ENCODE peak calls at places on chromosomes 7 and 10, in eight cellular contexts. B, W, K, X, D, T, E and H are unnamed samples.
A peak's percentile ranks its signal among the peaks of the same experiment; 100 is the strongest.

GRCh38 chr10:15084502-15084922 is 4.1 kb downstream of the ACBD7 start:
- DNase-seq in B (no peak), W (peak; percentile 91), K (peak; percentile 51), X (no peak), D (peak; percentile 83), T (peak; percentile 88), E (peak; percentile 99), H (no peak)

GRCh38 chr7:28228386-28228785 is 47.8 kb upstream of the JAZF1 start:
- DNase-seq in B (no peak), W (no peak), K (peak; percentile 19), X (no peak), D (no peak), T (no peak), E (no peak), H (no peak)

GRCh38 chr7:157090485-157091165 is 48.1 kb upstream of the UBE3C start:
- DNase-seq in B (no peak), W (no peak), K (no peak), X (no peak), D (no peak), T (no peak), E (no peak), H (no peak)

GRCh38 chr7:108492742-108493141 is 33.2 kb downstream of the PNPLA8 start:
- DNase-seq in B (no peak), W (peak; percentile 72), K (no peak), X (no peak), D (peak; percentile 57), T (no peak), E (no peak), H (no peak)

GRCh38 chr10:112842832-112843360 is 107.2 kb upstream of the TCF7L2 start:
- DNase-seq in B (no peak), W (no peak), K (no peak), X (no peak), D (no peak), T (no peak), E (no peak), H (no peak)

GRCh38 chr10:92240289-92241157 is 50.4 kb downstream of the CPEB3 start:
- DNase-seq in B (peak; percentile 28), W (peak; percentile 75), K (peak; percentile 78), X (no peak), D (peak; percentile 67), T (no peak), E (no peak), H (peak; percentile 75)

GRCh38 chr10:86253171-86254072 is 113.2 kb downstream of the GRID1 start:
- DNase-seq in B (no peak), W (peak; percentile 18), K (peak; percentile 18), X (peak; percentile 56), D (peak; percentile 90), T (no peak), E (no peak), H (no peak)

GRCh38 chr10:120456626-120457430 is at the start of gene PLPP4:
- DNase-seq in B (peak; percentile 35), W (peak; percentile 71), K (peak; percentile 73), X (peak; percentile 44), D (peak; percentile 22), T (no peak), E (peak; percentile 68), H (no peak)

GRCh38 chr7:5514440-5515035 is 90.9 kb upstream of the TNRC18 start:
- DNase-seq in B (no peak), W (no peak), K (no peak), X (no peak), D (no peak), T (no peak), E (peak; percentile 28), H (no peak)

GRCh38 chr7:75054744-75055527 is 18.7 kb downstream of the RCC1L start:
- DNase-seq in B (no peak), W (peak; percentile 68), K (no peak), X (no peak), D (no peak), T (peak; percentile 70), E (no peak), H (no peak)

GRCh38 chr7:73974101-73974947 is 53.6 kb upstream of the ELN start:
- DNase-seq in B (no peak), W (no peak), K (no peak), X (no peak), D (no peak), T (no peak), E (no peak), H (no peak)

GRCh38 chr10:124239666-124240065 is 146.3 kb upstream of the CHST15 start:
- DNase-seq in B (no peak), W (no peak), K (no peak), X (no peak), D (no peak), T (no peak), E (no peak), H (no peak)

GRCh38 chr7:157487046-157487770 is 150.4 kb downstream of the DNAJB6 start:
- DNase-seq in B (no peak), W (no peak), K (no peak), X (no peak), D (no peak), T (no peak), E (no peak), H (no peak)

GRCh38 chr7:127708788-127709187 is 56.8 kb downstream of the SND1 start:
- DNase-seq in B (peak; percentile 84), W (peak; percentile 47), K (peak; percentile 86), X (peak; percentile 63), D (peak; percentile 53), T (peak; percentile 68), E (no peak), H (peak; percentile 26)

GRCh38 chr7:106611911-106612310 is 49.0 kb downstream of the CCDC71L start:
- DNase-seq in B (no peak), W (peak; percentile 11), K (peak; percentile 18), X (no peak), D (no peak), T (no peak), E (no peak), H (no peak)

GRCh38 chr7:5425507-5426225 is 2.0 kb upstream of the TNRC18 start:
- DNase-seq in B (peak; percentile 60), W (peak; percentile 83), K (peak; percentile 88), X (peak; percentile 81), D (peak; percentile 94), T (peak; percentile 67), E (peak; percentile 22), H (peak; percentile 49)

GRCh38 chr10:24237801-24238390 is 29.0 kb downstream of the KIAA1217 start:
- DNase-seq in B (no peak), W (no peak), K (peak; percentile 46), X (no peak), D (no peak), T (no peak), E (no peak), H (no peak)

GRCh38 chr10:82211331-82211730 is 336.3 kb downstream of the NRG3 start:
- DNase-seq in B (no peak), W (no peak), K (no peak), X (no peak), D (no peak), T (no peak), E (no peak), H (no peak)

GRCh38 chr7:45697576-45698136 is 123.5 kb downstream of the ADCY1 start:
- DNase-seq in B (peak; percentile 1), W (peak; percentile 40), K (no peak), X (no peak), D (no peak), T (no peak), E (no peak), H (no peak)

GRCh38 chr10:72688208-72688651 is 3.7 kb upstream of the MCU start:
- DNase-seq in B (no peak), W (peak; percentile 90), K (peak; percentile 76), X (no peak), D (no peak), T (peak; percentile 66), E (no peak), H (no peak)

GRCh38 chr10:37734971-37735370 is 122.4 kb downstream of the ZNF248 start:
- DNase-seq in B (no peak), W (peak; percentile 65), K (no peak), X (no peak), D (peak; percentile 26), T (no peak), E (no peak), H (no peak)

GRCh38 chr7:47218378-47219176 is 363.3 kb downstream of the TNS3 start:
- DNase-seq in B (no peak), W (no peak), K (no peak), X (no peak), D (no peak), T (no peak), E (no peak), H (no peak)

GRCh38 chr7:28986723-28987122 is 28.6 kb upstream of the TRIL start:
- DNase-seq in B (no peak), W (no peak), K (peak; percentile 55), X (no peak), D (no peak), T (peak; percentile 52), E (no peak), H (no peak)